ENCODE peak calls at places on chromosomes 12 and 14, in six cellular contexts. F, X, L, M, U and V are unnamed samples.

GRCh38 chr12:52633383-52633782 is 15.0 kb upstream of the KRT73 start:
- DNase-seq in F (no peak), X (no peak), L (no peak), M (no peak), U (peak), V (no peak)

GRCh38 chr14:72888636-72889201 is 5.2 kb downstream of the DPF3 start:
- DNase-seq in F (no peak), X (no peak), L (no peak), M (no peak), U (no peak), V (no peak)

GRCh38 chr12:23906329-23906728 is 43.1 kb downstream of the SOX5 start:
- DNase-seq in F (no peak), X (peak), L (no peak), M (no peak), U (no peak), V (peak)

GRCh38 chr14:26594148-26594547 is 3.7 kb downstream of the NOVA1 start:
- DNase-seq in F (no peak), X (no peak), L (no peak), M (no peak), U (no peak), V (no peak)

GRCh38 chr12:70660620-70661219 is 23.5 kb upstream of the PTPRB start:
- DNase-seq in F (no peak), X (peak), L (peak), M (no peak), U (no peak), V (no peak)

GRCh38 chr12:87428701-87429277 is 600.4 kb downstream of the C12orf50 start:
- DNase-seq in F (no peak), X (no peak), L (peak), M (no peak), U (no peak), V (no peak)

GRCh38 chr12:48388938-48389337 is 38.2 kb upstream of the ZNF641 start:
- DNase-seq in F (no peak), X (no peak), L (no peak), M (no peak), U (no peak), V (no peak)

GRCh38 chr12:20508362-20508761 is 140.0 kb downstream of the PDE3A start:
- DNase-seq in F (no peak), X (no peak), L (no peak), M (no peak), U (no peak), V (no peak)

GRCh38 chr14:84404246-84404645 is 1125.7 kb upstream of the FLRT2 start:
- DNase-seq in F (no peak), X (no peak), L (no peak), M (no peak), U (no peak), V (no peak)

GRCh38 chr12:116233669-116234068 is 43.8 kb downstream of the MED13L start:
- DNase-seq in F (no peak), X (no peak), L (peak), M (no peak), U (no peak), V (peak)

GRCh38 chr12:60266381-60266852 is 670.6 kb downstream of the SLC16A7 start:
- DNase-seq in F (no peak), X (peak), L (peak), M (no peak), U (no peak), V (no peak)

GRCh38 chr12:58915634-58916033 is 4.7 kb downstream of the LRIG3 start:
- DNase-seq in F (no peak), X (peak), L (peak), M (peak), U (no peak), V (peak)

GRCh38 chr12:62581288-62582064 is 114.8 kb downstream of the MON2 start:
- DNase-seq in F (no peak), X (peak), L (peak), M (no peak), U (no peak), V (peak)

GRCh38 chr14:105927094-105927475 is 400.7 kb downstream of the TMEM121 start:
- DNase-seq in F (no peak), X (no peak), L (no peak), M (no peak), U (peak), V (no peak)

GRCh38 chr12:80313184-80313583 is 130.9 kb upstream of the PTPRQ start:
- DNase-seq in F (no peak), X (peak), L (peak), M (no peak), U (no peak), V (peak)

GRCh38 chr12:10624631-10625030 is 11.2 kb upstream of the MAGOHB start:
- DNase-seq in F (no peak), X (no peak), L (no peak), M (no peak), U (no peak), V (no peak)

GRCh38 chr12:29146201-29146600 is 2.9 kb upstream of the FAR2 start:
- DNase-seq in F (no peak), X (no peak), L (no peak), M (no peak), U (no peak), V (no peak)

GRCh38 chr14:49623941-49624806 is 3.6 kb downstream of the MGAT2 start:
- DNase-seq in F (no peak), X (no peak), L (peak), M (no peak), U (no peak), V (no peak)

GRCh38 chr14:83467811-83468210 is 1934.2 kb upstream of the SEL1L start:
- DNase-seq in F (no peak), X (no peak), L (no peak), M (no peak), U (no peak), V (peak)

GRCh38 chr12:104460041-104460757 is 3.5 kb downstream of the CHST11 start:
- DNase-seq in F (no peak), X (no peak), L (no peak), M (no peak), U (no peak), V (no peak)

GRCh38 chr12:93785262-93786010 is 108.3 kb downstream of the CRADD start:
- DNase-seq in F (peak), X (peak), L (peak), M (no peak), U (no peak), V (peak)

GRCh38 chr12:101945361-101946232 is 68.2 kb downstream of the DRAM1 start:
- DNase-seq in F (no peak), X (peak), L (no peak), M (peak), U (no peak), V (peak)

GRCh38 chr12:90945070-90945649 is 9.8 kb downstream of the CCER1 start:
- DNase-seq in F (no peak), X (peak), L (peak), M (peak), U (no peak), V (peak)